ENCODE peak calls at places on chromosomes 6 and 20, in four cellular contexts. O is H1, M is GM12878, B is HepG2. Y is an unnamed sample.

GRCh38 chr6:68343901-68344300 is 291.2 kb upstream of the ADGRB3 start:
- DNase-seq in O (peak; percentile 58), B (peak; percentile 26), M (no peak), Y (peak; percentile 40)

GRCh38 chr20:45433316-45433715 is 17.4 kb downstream of the PIGT start:
- DNase-seq in B (no peak), O (no peak), M (no peak), Y (peak; percentile 39)

GRCh38 chr20:48094944-48095343 is 309.7 kb upstream of the SULF2 start:
- DNase-seq in M (no peak), B (no peak), O (no peak), Y (no peak)

GRCh38 chr6:35142578-35142977 is 1.4 kb upstream of the TCP11 start:
- DNase-seq in M (no peak), B (no peak), O (no peak), Y (no peak)

GRCh38 chr6:147040521-147040920 is 163.7 kb upstream of the STXBP5 start:
- DNase-seq in M (no peak), O (no peak), B (no peak), Y (no peak)

GRCh38 chr6:121522265-121522664 is 86.8 kb downstream of the GJA1 start:
- DNase-seq in M (no peak), O (no peak), B (no peak), Y (no peak)

GRCh38 chr20:62342910-62343309 is 24.2 kb downstream of the LAMA5 start:
- DNase-seq in M (no peak), O (no peak), B (peak; percentile 69), Y (no peak)

GRCh38 chr20:51228763-51229162 is 205.9 kb upstream of the KCNG1 start:
- DNase-seq in M (no peak), O (no peak), B (no peak), Y (no peak)

GRCh38 chr20:24798930-24799705 is 150.0 kb upstream of the CST7 start:
- DNase-seq in M (no peak), O (no peak), B (no peak), Y (no peak)

GRCh38 chr6:29764422-29765196 is 41.4 kb downstream of the HLA-F start:
- DNase-seq in M (no peak), B (no peak), O (no peak), Y (no peak)

GRCh38 chr6:129009856-129010255 is 126.9 kb downstream of the LAMA2 start:
- DNase-seq in M (no peak), B (no peak), O (no peak), Y (no peak)

GRCh38 chr20:17419459-17419858 is 111.7 kb downstream of the BFSP1 start:
- DNase-seq in B (no peak), O (no peak), M (no peak), Y (no peak)

GRCh38 chr20:20546402-20546801 is 166.0 kb downstream of the RALGAPA2 start:
- DNase-seq in B (no peak), O (no peak), M (no peak), Y (no peak)

GRCh38 chr6:133396630-133397335 is 155.6 kb downstream of the EYA4 start:
- DNase-seq in B (no peak), M (no peak), O (no peak), Y (no peak)
- H3K4me1 ChIP-seq in B (no peaks in the 10 kb centered on the region), M (no peaks in the 10 kb centered on the region), O (no peaks in the 10 kb centered on the region), Y (no peaks in the 10 kb centered on the region)

GRCh38 chr6:88914180-88914579 is 49.2 kb downstream of the RNGTT start:
- DNase-seq in O (no peak), B (no peak), M (no peak), Y (no peak)
- TF ChIP-seq SUZ12 in O (no peak), B (no peak), M (no peak), Y (no peak)

GRCh38 chr6:42781811-42782688 is at the start of gene BICRAL:
- DNase-seq in O (peak; percentile 79), B (peak; percentile 70), M (no peak), Y (no peak)
- H3K4me3 ChIP-seq in O (peak within 1 kb of the TSS; percentile 87), B (peak within 1 kb of the TSS; percentile 94), M (peak within 1 kb of the TSS; percentile 86), Y (peak within 1 kb of the TSS; percentile 75)

DNA sequence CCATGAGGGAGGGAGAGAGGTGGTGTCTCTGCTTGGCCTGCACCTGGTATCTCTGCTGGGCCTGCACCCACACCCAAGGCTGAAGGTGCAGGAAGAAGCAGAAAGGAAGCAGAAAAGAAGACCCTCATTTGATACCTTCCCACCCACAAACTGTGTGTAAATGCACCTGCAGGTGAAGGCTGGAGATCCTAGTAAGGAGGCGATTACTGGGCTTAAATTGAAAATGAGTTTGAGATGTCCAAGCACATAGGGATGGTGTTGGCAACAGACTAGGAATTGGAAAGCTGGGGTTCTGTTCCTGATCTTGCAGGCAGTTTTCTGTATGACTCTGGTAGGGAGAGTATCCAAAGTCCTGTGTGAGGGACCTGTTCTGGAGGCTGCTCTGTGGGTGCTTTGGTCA is 74.7 kb downstream of the LYRM2 start:
- DNase-seq in O (no peak), B (no peak), M (no peak), Y (no peak)
- H3K4me1 ChIP-seq in O (peaks cover 6% of the 10 kb centered on the region), B (peaks cover 42% of the 10 kb centered on the region), M (no peaks in the 10 kb centered on the region), Y (no peaks in the 10 kb centered on the region)